ENCODE peak calls at places on chromosomes 3 and 15, in four cellular contexts. H is posterior cingulate gyrus, K is coronary artery, C is HCEC 1CT. G is an unnamed sample.

GRCh38 chr15:92365079-92365478 is 28.6 kb upstream of the ST8SIA2 start:
- DNase-seq in H (no peak), K (no peak), C (no peak), G (no peak)

GRCh38 chr3:72722930-72723726 is 125.1 kb downstream of the SHQ1 start:
- DNase-seq in H (peak; percentile 52), K (no peak), C (peak; percentile 72), G (no peak)

GRCh38 chr3:115071611-115072010 is 75.5 kb downstream of the ZBTB20 start:
- DNase-seq in H (peak; percentile 48), K (no peak), C (peak; percentile 48), G (peak; percentile 18)

GRCh38 chr3:30248423-30248822 is 358.0 kb upstream of the TGFBR2 start:
- DNase-seq in H (no peak), K (no peak), C (no peak), G (no peak)

GRCh38 chr3:129657261-129658046 is 51.0 kb upstream of the PLXND1 start:
- DNase-seq in H (no peak), K (no peak), C (peak; percentile 22), G (no peak)

GRCh38 chr15:31271224-31271635 is 55.4 kb upstream of the KLF13 start:
- DNase-seq in H (no peak), K (peak; percentile 59), C (no peak), G (no peak)

GRCh38 chr15:41925209-41925608 is 31.4 kb upstream of the SPTBN5 start:
- DNase-seq in H (no peak), K (no peak), C (no peak), G (no peak)

GRCh38 chr3:148873928-148874326 is 8.8 kb downstream of the CPA3 start:
- DNase-seq in H (no peak), K (no peak), C (peak; percentile 11), G (no peak)

GRCh38 chr15:78012643-78013077 is 64.9 kb downstream of the TBC1D2B start:
- DNase-seq in H (no peak), K (no peak), C (no peak), G (no peak)

GRCh38 chr15:36737430-36737891 is 158.0 kb downstream of the CDIN1 start:
- DNase-seq in H (no peak), K (no peak), C (peak; percentile 78), G (no peak)

GRCh38 chr3:58073315-58074125 is 65.3 kb downstream of the FLNB start:
- DNase-seq in H (no peak), K (no peak), C (no peak), G (no peak)

GRCh38 chr3:113287818-113288648 is 76.7 kb downstream of the BOC start:
- DNase-seq in H (peak; percentile 58), K (no peak), C (peak; percentile 31), G (no peak)

G was measured in C1 segment of cervical spinal cord.